ENCODE peak calls at places on chromosome 21, in four cellular contexts. One of them, this sample, is unnamed.

GRCh38 chr21:45228656-45229240 is 58.9 kb downstream of the POFUT2 start:
- DNase-seq in A549: no peak
- DNase-seq in HepG2: no peak
- DNase-seq in WTC11: no peak
- DNase-seq in this sample: no peak

GRCh38 chr21:45850181-45850580 is 131.4 kb upstream of the COL6A1 start:
- DNase-seq in A549: no peak
- DNase-seq in HepG2: no peak
- DNase-seq in WTC11: no peak
- DNase-seq in this sample: no peak

GRCh38 chr21:33128538-33128937 is 58.6 kb downstream of the OLIG1 start:
- DNase-seq in A549: no peak
- DNase-seq in HepG2: no peak
- DNase-seq in WTC11: no peak
- DNase-seq in this sample: no peak

GRCh38 chr21:19268634-19269138 is 865.1 kb upstream of the TMPRSS15 start:
- DNase-seq in A549: no peak
- DNase-seq in HepG2: no peak
- DNase-seq in WTC11: no peak
- DNase-seq in this sample: no peak

GRCh38 chr21:46323227-46323709 is 402 bp downstream of the C21orf58 start:
- DNase-seq in A549: no peak
- DNase-seq in HepG2: no peak
- DNase-seq in WTC11: peak
- DNase-seq in this sample: no peak

GRCh38 chr21:15820327-15820726 is 90.5 kb downstream of the USP25 start:
- DNase-seq in A549: no peak
- DNase-seq in HepG2: no peak
- DNase-seq in WTC11: no peak
- DNase-seq in this sample: no peak

GRCh38 chr21:41161428-41161827 is 6.5 kb upstream of the BACE2 start:
- DNase-seq in A549: no peak
- DNase-seq in HepG2: no peak
- DNase-seq in WTC11: no peak
- DNase-seq in this sample: no peak

GRCh38 chr21:33123396-33124120 is 53.6 kb downstream of the OLIG1 start:
- DNase-seq in A549: no peak
- DNase-seq in HepG2: peak
- DNase-seq in WTC11: no peak
- DNase-seq in this sample: no peak

GRCh38 chr21:37532868-37533780 is 166.6 kb downstream of the DYRK1A start:
- DNase-seq in A549: peak
- DNase-seq in HepG2: no peak
- DNase-seq in WTC11: peak
- DNase-seq in this sample: peak

GRCh38 chr21:45998871-45999580 is 17.5 kb downstream of the COL6A1 start:
- DNase-seq in A549: no peak
- DNase-seq in HepG2: no peak
- DNase-seq in WTC11: peak
- DNase-seq in this sample: no peak

GRCh38 chr21:44618909-44619308 is 7.0 kb downstream of the KRTAP10-8 start:
- DNase-seq in A549: no peak
- DNase-seq in HepG2: no peak
- DNase-seq in WTC11: no peak
- DNase-seq in this sample: no peak

GRCh38 chr21:44083631-44084291 is 23.4 kb upstream of the PWP2 start:
- DNase-seq in A549: no peak
- DNase-seq in HepG2: no peak
- DNase-seq in WTC11: no peak
- DNase-seq in this sample: no peak

GRCh38 chr21:32367158-32367557 is 25.7 kb downstream of the URB1 start:
- DNase-seq in A549: no peak
- DNase-seq in HepG2: no peak
- DNase-seq in WTC11: no peak
- DNase-seq in this sample: no peak

GRCh38 chr21:34604556-34604955 is 10.4 kb downstream of the RCAN1 start:
- DNase-seq in A549: no peak
- DNase-seq in HepG2: no peak
- DNase-seq in WTC11: no peak
- DNase-seq in this sample: no peak

GRCh38 chr21:31710586-31710985 is 21.3 kb downstream of the SCAF4 start:
- DNase-seq in A549: no peak
- DNase-seq in HepG2: no peak
- DNase-seq in WTC11: no peak
- DNase-seq in this sample: no peak

GRCh38 chr21:34526618-34527290 is 14.7 kb upstream of the KCNE1 start:
- DNase-seq in A549: peak
- DNase-seq in HepG2: peak
- DNase-seq in WTC11: peak
- DNase-seq in this sample: no peak

GRCh38 chr21:15260604-15261003 is 195.8 kb upstream of the NRIP1 start:
- DNase-seq in A549: no peak
- DNase-seq in HepG2: no peak
- DNase-seq in WTC11: no peak
- DNase-seq in this sample: no peak

GRCh38 chr21:44939532-44940115 is at the start of gene SLX9:
- DNase-seq in A549: peak
- DNase-seq in HepG2: peak
- DNase-seq in WTC11: peak
- DNase-seq in this sample: peak

GRCh38 chr21:29287383-29287782 is 11.3 kb upstream of the BACH1 start:
- DNase-seq in A549: no peak
- DNase-seq in HepG2: peak
- DNase-seq in WTC11: no peak
- DNase-seq in this sample: no peak

GRCh38 chr21:45322960-45323461 is 35.3 kb upstream of the POFUT2 start:
- DNase-seq in A549: peak
- DNase-seq in HepG2: no peak
- DNase-seq in WTC11: peak
- DNase-seq in this sample: peak

GRCh38 chr21:46099476-46099875 is 1.6 kb downstream of the COL6A2 start:
- DNase-seq in A549: no peak
- DNase-seq in HepG2: peak
- DNase-seq in WTC11: peak
- DNase-seq in this sample: no peak

GRCh38 chr21:31397939-31398338 is 53.9 kb upstream of the TIAM1 start:
- DNase-seq in A549: no peak
- DNase-seq in HepG2: no peak
- DNase-seq in WTC11: no peak
- DNase-seq in this sample: no peak

GRCh38 chr21:33878824-33879223 is 36.8 kb downstream of the ATP5PO start:
- DNase-seq in A549: no peak
- DNase-seq in HepG2: no peak
- DNase-seq in WTC11: no peak
- DNase-seq in this sample: no peak

GRCh38 chr21:31473685-31474345 is 129.8 kb upstream of the TIAM1 start:
- DNase-seq in A549: no peak
- DNase-seq in HepG2: no peak
- DNase-seq in WTC11: no peak
- DNase-seq in this sample: no peak

GRCh38 chr21:34606621-34607020 is 8.3 kb downstream of the RCAN1 start:
- DNase-seq in A549: no peak
- DNase-seq in HepG2: no peak
- DNase-seq in WTC11: no peak
- DNase-seq in this sample: no peak

GRCh38 chr21:14545906-14546480 is at the start of gene SAMSN1:
- DNase-seq in A549: no peak
- DNase-seq in HepG2: no peak
- DNase-seq in WTC11: no peak
- DNase-seq in this sample: peak

GRCh38 chr21:40846566-40847411 is at the start of gene DSCAM:
- DNase-seq in A549: no peak
- DNase-seq in HepG2: no peak
- DNase-seq in WTC11: peak
- DNase-seq in this sample: no peak

GRCh38 chr21:46208761-46209721 is 19.5 kb downstream of the LSS start:
- DNase-seq in A549: no peak
- DNase-seq in HepG2: no peak
- DNase-seq in WTC11: peak
- DNase-seq in this sample: no peak

GRCh38 chr21:31731112-31731801 is 661 bp downstream of the SCAF4 start:
- DNase-seq in A549: no peak
- DNase-seq in HepG2: peak
- DNase-seq in WTC11: peak
- DNase-seq in this sample: peak

GRCh38 chr21:15343066-15343465 is 278.3 kb upstream of the NRIP1 start:
- DNase-seq in A549: peak
- DNase-seq in HepG2: no peak
- DNase-seq in WTC11: no peak
- DNase-seq in this sample: no peak

GRCh38 chr21:34707876-34708325 is 39.1 kb downstream of the CLIC6 start:
- DNase-seq in A549: no peak
- DNase-seq in HepG2: no peak
- DNase-seq in WTC11: no peak
- DNase-seq in this sample: no peak

GRCh38 chr21:37829447-37829846 is 86.8 kb downstream of the KCNJ6 start:
- DNase-seq in A549: peak
- DNase-seq in HepG2: peak
- DNase-seq in WTC11: no peak
- DNase-seq in this sample: no peak

GRCh38 chr21:43988506-43989230 is 23.4 kb upstream of the TRAPPC10 start:
- DNase-seq in A549: no peak
- DNase-seq in HepG2: no peak
- DNase-seq in WTC11: no peak
- DNase-seq in this sample: no peak

GRCh38 chr21:15221799-15222386 is 157.1 kb upstream of the NRIP1 start:
- DNase-seq in A549: peak
- DNase-seq in HepG2: peak
- DNase-seq in WTC11: peak
- DNase-seq in this sample: no peak

GRCh38 chr21:31173881-31174555 is 135.7 kb upstream of the KRTAP19-8 start:
- DNase-seq in A549: no peak
- DNase-seq in HepG2: no peak
- DNase-seq in WTC11: no peak
- DNase-seq in this sample: peak

GRCh38 chr21:26850116-26850643 is 5.0 kb upstream of the ADAMTS1 start:
- DNase-seq in A549: peak
- DNase-seq in HepG2: peak
- DNase-seq in WTC11: no peak
- DNase-seq in this sample: no peak
- TF ChIP-seq ESRRA in A549: no peak
- TF ChIP-seq ESRRA in HepG2: no peak
- TF ChIP-seq ESRRA in WTC11: no peak
- TF ChIP-seq ESRRA in this sample: no peak

GRCh38 chr21:39175154-39175553 is 8.1 kb downstream of the PSMG1 start:
- DNase-seq in A549: peak
- DNase-seq in HepG2: no peak
- DNase-seq in WTC11: no peak
- DNase-seq in this sample: no peak
- TF ChIP-seq ESRRA in A549: no peak
- TF ChIP-seq ESRRA in HepG2: no peak
- TF ChIP-seq ESRRA in WTC11: no peak
- TF ChIP-seq ESRRA in this sample: no peak

GRCh38 chr21:36211660-36212512 is 55.3 kb downstream of the DOP1B start:
- DNase-seq in A549: no peak
- DNase-seq in HepG2: no peak
- DNase-seq in WTC11: no peak
- DNase-seq in this sample: no peak
- TF ChIP-seq ESRRA in A549: no peak
- TF ChIP-seq ESRRA in HepG2: no peak
- TF ChIP-seq ESRRA in WTC11: no peak
- TF ChIP-seq ESRRA in this sample: no peak

GRCh38 chr21:42892931-42893660 is at the start of gene NDUFV3:
- DNase-seq in A549: peak
- DNase-seq in HepG2: peak
- DNase-seq in WTC11: peak
- DNase-seq in this sample: peak
- TF ChIP-seq ESRRA in A549: no peak
- TF ChIP-seq ESRRA in HepG2: peak
- TF ChIP-seq ESRRA in WTC11: peak
- TF ChIP-seq ESRRA in this sample: peak

GRCh38 chr21:17491716-17492414 is 21.0 kb upstream of the CXADR start:
- DNase-seq in A549: peak
- DNase-seq in HepG2: no peak
- DNase-seq in WTC11: no peak
- DNase-seq in this sample: no peak
- TF ChIP-seq ESRRA in A549: no peak
- TF ChIP-seq ESRRA in HepG2: no peak
- TF ChIP-seq ESRRA in WTC11: no peak
- TF ChIP-seq ESRRA in this sample: no peak